ENCODE peak calls at places on chromosomes 4 and X, in seven cellular contexts. E is H7, W is left lung, Y is astrocyte of the cerebellum, N is hepatocyte, I is GM06990, A is GM23248. S is an unnamed sample.

GRCh38 chr4:107213880-107214279 is 177.8 kb upstream of the DKK2 start:
- DNase-seq in N (no peak), I (no peak), E (no peak), A (peak), W (no peak), Y (no peak), S (no peak)

GRCh38 chr4:163331629-163332360 is 601 bp downstream of the NPY1R start:
- DNase-seq in I (no peak), A (peak), E (peak), N (peak), W (peak), Y (no peak), S (no peak)

GRCh38 chr4:80577991-80578390 is 242.5 kb downstream of the CFAP299 start:
- DNase-seq in N (no peak), E (no peak), A (no peak), Y (no peak), W (no peak), I (no peak), S (no peak)

GRCh38 chr4:87045659-87046058 is 110.8 kb downstream of the AFF1 start:
- DNase-seq in W (no peak), Y (no peak), I (no peak), E (no peak), N (no peak), A (no peak), S (no peak)

GRCh38 chrX:97841544-97842179 is 958.0 kb downstream of the RPA4 start:
- DNase-seq in A (no peak), Y (no peak), W (peak), I (no peak), E (no peak), N (no peak), S (no peak)

GRCh38 chr4:102514298-102514964 is 13.3 kb downstream of the NFKB1 start:
- DNase-seq in Y (no peak), W (no peak), E (no peak), N (no peak), I (no peak), A (no peak), S (no peak)

GRCh38 chr4:190019023-190019858 is 7.8 kb downstream of the FRG2 start:
- DNase-seq in N (no peak), E (peak), Y (no peak), I (no peak), W (peak), A (peak), S (no peak)

GRCh38 chr4:1033840-1034551 is 22.6 kb downstream of the FGFRL1 start:
- DNase-seq in E (no peak), A (peak), Y (peak), N (no peak), I (no peak), W (no peak), S (no peak)

GRCh38 chr4:153142700-153143438 is 61.4 kb upstream of the TRIM2 start:
- DNase-seq in A (peak), E (peak), W (no peak), N (peak), Y (peak), I (no peak), S (no peak)
- H3K4me3 ChIP-seq in A (peak), E (no peak), W (no peak), N (no peak), Y (no peak), I (no peak), S (no peak)

GRCh38 chrX:781216-782211 is 150.9 kb downstream of the SHOX start:
- DNase-seq in N (no peak), W (no peak), E (peak), I (no peak), Y (no peak), A (no peak), S (no peak)
- H3K4me3 ChIP-seq in N (no peak), W (no peak), E (no peak), I (no peak), Y (no peak), A (no peak), S (no peak)

GRCh38 chr4:2172161-2172560 is 69.8 kb downstream of the HAUS3 start:
- DNase-seq in E (no peak), I (no peak), Y (no peak), N (no peak), A (no peak), W (no peak), S (no peak)
- H3K4me3 ChIP-seq in E (no peak), I (no peak), Y (no peak), N (no peak), A (no peak), W (no peak), S (no peak)

GRCh38 chrX:2714551-2714950 is 23.5 kb downstream of the CD99 start:
- DNase-seq in A (no peak), Y (no peak), W (no peak), E (no peak), N (no peak), I (no peak), S (no peak)
- H3K4me3 ChIP-seq in A (no peak), Y (no peak), W (no peak), E (no peak), N (no peak), I (no peak), S (no peak)

DNA sequence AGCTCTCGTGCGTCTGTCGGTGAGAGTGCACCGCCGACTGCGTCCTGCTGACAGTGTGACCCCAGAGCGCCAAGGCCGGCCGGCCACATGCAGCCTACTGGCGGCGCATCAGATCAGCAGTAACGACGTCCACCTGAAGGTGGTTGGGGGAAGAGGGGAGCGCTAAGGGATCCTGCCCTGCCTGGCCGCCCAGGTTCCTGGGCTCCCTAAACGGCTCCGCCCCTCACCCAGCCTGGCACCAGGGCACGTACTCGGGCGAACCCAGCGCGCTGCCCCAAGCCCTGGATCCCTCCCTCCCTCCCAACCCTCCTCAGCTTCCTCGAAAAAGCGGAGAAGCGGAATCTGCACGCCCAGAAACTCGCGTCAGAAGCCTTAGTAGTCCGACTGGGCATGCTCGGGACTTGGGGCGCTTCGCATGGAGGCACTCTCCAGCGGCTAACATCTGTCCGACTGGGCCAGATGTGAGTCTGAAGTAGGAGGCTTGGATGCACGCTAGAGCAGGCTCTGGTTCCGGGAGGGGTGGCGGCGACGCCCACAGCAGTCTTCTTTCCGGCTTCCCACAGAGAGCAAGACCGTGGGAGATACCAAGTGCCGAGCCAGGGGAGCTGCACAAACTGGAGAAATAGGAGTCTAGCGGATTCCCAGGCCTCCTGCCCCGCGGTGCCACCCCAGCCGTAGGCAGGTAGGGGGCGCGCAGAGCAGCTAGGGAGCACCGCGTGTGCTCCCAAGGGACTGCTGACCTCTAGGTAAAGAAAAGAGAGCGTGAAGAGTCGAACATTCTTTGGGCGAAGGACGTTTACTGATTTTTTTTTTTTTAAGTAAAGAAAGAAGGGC is 114.4 kb upstream of the TEX13C start:
- DNase-seq in W (peak), A (peak), N (peak), E (peak), Y (no peak), I (no peak), S (peak)
- H3K4me3 ChIP-seq in W (peak), A (peak), N (peak), E (peak), Y (peak), I (no peak), S (peak)

GRCh38 chr4:140856692-140857091 is 100.5 kb upstream of the TBC1D9 start:
- DNase-seq in Y (peak), W (no peak), E (peak), A (peak), I (no peak), N (peak), S (peak)
- H3K4me3 ChIP-seq in Y (peak), W (no peak), E (no peak), A (no peak), I (no peak), N (no peak), S (no peak)

DNA sequence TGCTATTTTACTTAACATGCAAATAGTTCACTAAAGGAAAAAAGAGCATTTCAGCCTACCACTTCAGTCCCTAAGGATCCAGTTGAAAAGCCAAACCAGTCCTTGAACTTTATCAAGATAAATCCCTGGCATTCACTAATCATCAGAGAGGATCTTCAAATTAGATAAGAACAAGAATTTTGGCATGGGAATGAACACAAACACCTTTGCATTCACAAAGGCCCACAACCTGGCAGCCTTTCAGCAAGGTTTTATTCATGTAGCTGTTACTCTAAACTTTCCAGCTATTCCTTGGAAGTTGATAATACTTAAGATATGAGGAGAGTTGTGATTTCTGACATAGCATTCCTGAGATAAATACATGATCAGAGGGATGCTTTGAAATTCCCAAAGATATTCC is 193.4 kb downstream of the LRBA start:
- DNase-seq in E (no peak), W (no peak), I (no peak), Y (no peak), A (no peak), N (no peak), S (no peak)
- H3K4me3 ChIP-seq in E (no peak), W (no peak), I (no peak), Y (no peak), A (no peak), N (no peak), S (no peak)

GRCh38 chr4:158754385-158755180 is 14.2 kb upstream of the FNIP2 start:
- DNase-seq in I (no peak), E (no peak), W (no peak), Y (no peak), A (peak), N (no peak), S (no peak)
- H3K4me3 ChIP-seq in I (no peak), E (no peak), W (no peak), Y (no peak), A (no peak), N (no peak), S (no peak)